ENCODE peak calls at places on chromosomes 6 and 20, in six cellular contexts. H is colonic mucosa, G is astrocyte, B is SK-N-SH, V is endodermal cell, T is HCT116. O is an unnamed sample.

GRCh38 chr6:53591873-53592272 is 47.0 kb upstream of the GCLC start:
- DNase-seq in T (no peak), G (peak; percentile 20), V (no peak), B (no peak), H (no peak), O (no peak)

GRCh38 chr6:168113226-168113625 is 34.2 kb upstream of the FRMD1 start:
- DNase-seq in H (no peak), B (no peak), V (no peak), T (no peak), G (no peak), O (no peak)

GRCh38 chr20:24479595-24479994 is 10.2 kb downstream of the SYNDIG1 start:
- DNase-seq in V (peak; percentile 56), H (no peak), G (no peak), B (no peak), T (no peak), O (peak; percentile 36)

GRCh38 chr20:36483205-36483918 is 58.0 kb upstream of the MYL9 start:
- DNase-seq in V (no peak), T (no peak), B (peak; percentile 69), H (no peak), G (no peak), O (no peak)

GRCh38 chr6:1913572-1913971 is 303.9 kb downstream of the FOXC1 start:
- DNase-seq in B (no peak), G (no peak), H (no peak), T (no peak), V (no peak), O (no peak)

GRCh38 chr6:52227495-52227894 is 16.8 kb downstream of the IL17F start:
- DNase-seq in G (no peak), B (no peak), V (no peak), T (no peak), H (no peak), O (no peak)

GRCh38 chr6:34484899-34485298 is 19.0 kb downstream of the PACSIN1 start:
- DNase-seq in H (no peak), T (peak; percentile 28), G (no peak), V (peak; percentile 79), B (no peak), O (no peak)

GRCh38 chr6:22892452-22892851 is 323.1 kb downstream of the HDGFL1 start:
- DNase-seq in H (no peak), G (peak; percentile 98), V (no peak), T (no peak), B (no peak), O (no peak)

GRCh38 chr20:362271-363254 is 15.7 kb downstream of the NRSN2 start:
- DNase-seq in G (no peak), T (peak; percentile 95), B (peak; percentile 74), V (peak; percentile 63), H (peak; percentile 89), O (peak; percentile 94)

GRCh38 chr6:131669891-131670290 is 31.3 kb downstream of the OR2A4 start:
- DNase-seq in V (no peak), B (no peak), G (no peak), H (no peak), T (no peak), O (no peak)

GRCh38 chr20:60352017-60352416 is 393.8 kb downstream of the CDH26 start:
- DNase-seq in V (no peak), T (no peak), G (no peak), H (no peak), B (no peak), O (no peak)

GRCh38 chr6:143673638-143674037 is 4.1 kb upstream of the PHACTR2 start:
- DNase-seq in V (peak; percentile 79), G (peak; percentile 78), H (peak; percentile 53), T (peak; percentile 68), B (no peak), O (peak; percentile 78)

GRCh38 chr6:90095788-90096187 is 200.9 kb downstream of the BACH2 start:
- DNase-seq in T (no peak), H (no peak), B (no peak), G (no peak), V (no peak), O (no peak)

GRCh38 chr6:134117409-134117808 is 65.0 kb upstream of the SLC2A12 start:
- DNase-seq in T (no peak), V (no peak), H (no peak), G (peak; percentile 22), B (peak; percentile 19), O (no peak)

GRCh38 chr6:116101298-116101718 is 655 bp downstream of the NT5DC1 start:
- DNase-seq in H (peak; percentile 89), T (no peak), B (no peak), G (no peak), V (no peak), O (no peak)

GRCh38 chr20:38315290-38315966 is 11.5 kb downstream of the BPI start:
- DNase-seq in H (no peak), G (no peak), T (no peak), B (peak; percentile 32), V (no peak), O (no peak)

GRCh38 chr20:59933296-59933848 is at the start of gene SYCP2:
- DNase-seq in H (peak; percentile 43), T (no peak), B (peak; percentile 95), V (no peak), G (no peak), O (peak; percentile 83)

GRCh38 chr20:42484335-42484734 is 705.4 kb downstream of the PTPRT start:
- DNase-seq in B (no peak), H (peak; percentile 21), T (no peak), V (no peak), G (no peak), O (no peak)

GRCh38 chr6:154356118-154356517 is 485 bp downstream of the IPCEF1 start:
- DNase-seq in B (no peak), T (no peak), H (no peak), V (peak; percentile 28), G (no peak), O (no peak)

GRCh38 chr20:22491188-22491500 is 93.2 kb downstream of the FOXA2 start:
- DNase-seq in G (no peak), V (no peak), H (no peak), B (no peak), T (no peak), O (peak; percentile 82)

GRCh38 chr6:68680244-68680643 is 45.2 kb downstream of the ADGRB3 start:
- DNase-seq in H (no peak), V (no peak), G (no peak), B (no peak), T (no peak), O (no peak)

GRCh38 chr6:70684794-70685493 is 17.3 kb downstream of the SMAP1 start:
- DNase-seq in T (no peak), G (no peak), V (no peak), H (peak; percentile 32), B (no peak), O (no peak)

GRCh38 chr20:14193443-14193842 is 144.0 kb downstream of the FLRT3 start:
- DNase-seq in T (no peak), G (no peak), B (no peak), V (peak; percentile 62), H (no peak), O (no peak)

GRCh38 chr6:50817638-50817950 is 1.1 kb upstream of the TFAP2B start:
- DNase-seq in V (no peak), G (no peak), H (no peak), B (no peak), T (no peak), O (no peak)

GRCh38 chr6:50819527-50819905 is 845 bp downstream of the TFAP2B start:
- DNase-seq in H (no peak), T (no peak), V (no peak), B (no peak), G (no peak), O (peak; percentile 73)

GRCh38 chr6:50816947-50817637 is 1.6 kb upstream of the TFAP2B start:
- DNase-seq in V (no peak), T (no peak), B (peak; percentile 46), G (no peak), H (no peak), O (no peak)

GRCh38 chr6:50819906-50820589 is 1.4 kb downstream of the TFAP2B start:
- DNase-seq in G (no peak), H (no peak), B (no peak), T (no peak), V (peak; percentile 82), O (peak; percentile 73)

DNA sequence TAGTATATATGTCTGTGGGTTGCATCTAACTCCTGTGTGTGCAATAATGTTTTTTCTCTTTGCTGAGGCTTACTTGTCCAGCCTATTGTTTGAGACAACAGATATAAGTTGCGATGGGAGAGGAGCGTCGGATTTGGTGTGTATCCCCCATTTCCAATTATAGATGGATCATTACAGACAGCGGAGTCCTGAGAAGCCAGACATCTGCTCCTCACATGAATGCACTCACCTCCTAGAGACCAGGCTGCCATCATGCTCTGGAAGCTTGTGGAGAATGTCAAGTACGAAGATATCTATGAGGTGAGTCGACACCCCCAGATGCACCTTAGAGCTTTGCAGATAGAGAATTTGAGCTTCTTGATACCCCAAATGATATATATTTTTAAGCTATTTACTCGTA is at the start of gene TFAP2B:
- DNase-seq in H (no peak), V (no peak), G (no peak), B (peak; percentile 82), T (no peak), O (no peak)
- H3K9ac ChIP-seq in H (no peak within 1 kb of the TSS), V (no peak within 1 kb of the TSS), G (no peak within 1 kb of the TSS), B (no peak within 1 kb of the TSS), T (no peak within 1 kb of the TSS), O (peak within 1 kb of the TSS; percentile 71)

DNA sequence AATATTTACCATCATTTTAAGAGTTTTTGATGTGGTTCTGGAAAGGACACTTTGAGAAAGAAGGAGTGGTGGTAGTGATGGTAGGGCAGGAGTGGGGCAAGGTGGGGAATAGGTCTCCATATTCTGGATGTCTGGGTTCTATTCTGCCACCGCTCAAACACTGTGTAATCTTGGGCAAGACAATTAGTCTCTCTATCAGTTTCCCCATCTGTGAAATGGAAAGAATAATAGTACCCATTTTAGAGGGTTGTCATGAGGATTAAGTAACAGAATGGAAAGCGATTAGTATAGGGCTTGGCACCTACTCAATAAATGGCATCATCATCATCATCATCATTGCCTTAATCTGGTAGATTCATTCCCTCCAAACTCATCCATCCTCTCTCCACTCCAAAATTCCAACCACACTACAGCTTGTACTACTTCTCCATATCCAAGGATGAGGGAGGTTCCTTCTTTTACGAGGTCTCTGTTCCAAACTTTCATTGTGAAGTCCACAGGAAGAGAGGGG is 982 bp upstream of the GGT7 start:
- DNase-seq in G (no peak), H (no peak), T (no peak), B (no peak), V (no peak), O (no peak)
- H3K4me1 ChIP-seq in G (peaks cover 23% of the 10 kb centered on the region), H (peaks cover 7% of the 10 kb centered on the region), T (peaks cover 46% of the 10 kb centered on the region), B (no peaks in the 10 kb centered on the region), V (no peaks in the 10 kb centered on the region), O (peaks cover 31% of the 10 kb centered on the region)

GRCh38 chr6:26087284-26088115 is at the start of gene HFE:
- DNase-seq in H (peak; percentile 73), V (peak; percentile 78), B (no peak), G (peak; percentile 49), T (no peak), O (peak; percentile 82)
- H3K27ac ChIP-seq in H (peak within 1 kb of the TSS; percentile 82), V (no peak within 1 kb of the TSS), B (no peak within 1 kb of the TSS), G (peak within 1 kb of the TSS; percentile 75), T (peak within 1 kb of the TSS; percentile 69), O (peak within 1 kb of the TSS; percentile 77)

GRCh38 chr20:45420125-45420524 is 4.2 kb downstream of the PIGT start:
- DNase-seq in G (no peak), H (no peak), T (no peak), B (no peak), V (no peak), O (no peak)

GRCh38 chr20:45423700-45424099 is 7.8 kb downstream of the PIGT start:
- DNase-seq in V (no peak), H (no peak), G (no peak), T (no peak), B (no peak), O (no peak)

GRCh38 chr20:45416917-45417316 is 976 bp downstream of the PIGT start:
- DNase-seq in V (no peak), G (no peak), B (no peak), H (no peak), T (no peak), O (no peak)

GRCh38 chr20:45415822-45416637 is at the start of gene PIGT:
- DNase-seq in H (peak; percentile 91), G (peak; percentile 69), V (peak; percentile 93), T (peak; percentile 63), B (peak; percentile 91), O (peak; percentile 95)

GRCh38 chr20:45419188-45420091 is 3.5 kb downstream of the PIGT start:
- DNase-seq in H (peak; percentile 82), V (no peak), T (no peak), B (no peak), G (peak; percentile 97), O (no peak)
- H3K9ac ChIP-seq in H (peak overlapping the region; percentile 48), V (no peak overlapping the region), T (no peak overlapping the region), B (peak overlapping the region; percentile 45), G (peak overlapping the region; percentile 70), O (no peak overlapping the region)